ENCODE peak calls at places on chromosomes 2 and 18, in ten cellular contexts. L is fibroblast of the conjunctiva; S is skeletal muscle cell; D is ovary; F is AG04449; Z is activated effector memory CD4-positive, alpha-beta T cell treated with Interleukin-2 at 50 U/mL for 16 hours; N is RWPE1; T is EH; K is CD8-positive, alpha-beta memory T cell; B is lower lobe of right lung. P is an unnamed sample.

GRCh38 chr2:124027182-124027581 is 2.1 kb downstream of the CNTNAP5 start:
- DNase-seq in T (peak), B (no peak), Z (no peak), F (no peak), N (peak), S (no peak), D (no peak), L (peak), K (no peak), P (no peak)

GRCh38 chr2:216404010-216404618 is 8.2 kb upstream of the SMARCAL1 start:
- DNase-seq in L (peak), N (peak), F (no peak), S (no peak), D (no peak), B (no peak), T (peak), K (peak), Z (peak), P (peak)

GRCh38 chr18:30361864-30362540 is 680.5 kb downstream of the DSC3 start:
- DNase-seq in F (no peak), Z (no peak), T (no peak), N (no peak), L (no peak), S (no peak), K (no peak), B (no peak), D (no peak), P (no peak)

GRCh38 chr2:199792381-199792780 is 58.6 kb downstream of the FTCDNL1 start:
- DNase-seq in K (no peak), T (no peak), L (no peak), B (no peak), D (no peak), F (no peak), N (no peak), Z (no peak), S (no peak), P (no peak)

GRCh38 chr2:24399434-24400206 is 39.3 kb upstream of the ITSN2 start:
- DNase-seq in D (no peak), T (peak), F (no peak), S (no peak), Z (no peak), N (no peak), K (no peak), L (no peak), B (no peak), P (no peak)

GRCh38 chr2:63763336-63764056 is 78.2 kb upstream of the UGP2 start:
- DNase-seq in D (no peak), L (peak), F (peak), B (no peak), N (no peak), Z (no peak), T (peak), S (no peak), K (no peak), P (no peak)

GRCh38 chr2:113155331-113155730 is 18.4 kb upstream of the PSD4 start:
- DNase-seq in B (no peak), L (no peak), N (no peak), T (no peak), F (no peak), D (no peak), Z (no peak), S (no peak), K (no peak), P (no peak)

GRCh38 chr2:134250840-134251461 is 2.9 kb upstream of the MGAT5 start:
- DNase-seq in K (no peak), L (no peak), Z (no peak), T (no peak), S (no peak), F (no peak), N (no peak), B (no peak), D (no peak), P (no peak)

GRCh38 chr2:113225505-113226259 is 51.9 kb downstream of the PSD4 start:
- DNase-seq in S (no peak), N (no peak), D (no peak), L (no peak), B (no peak), T (no peak), Z (no peak), F (no peak), K (no peak), P (no peak)

GRCh38 chr18:35076556-35076955 is 35.3 kb downstream of the MAPRE2 start:
- DNase-seq in L (peak), K (no peak), F (peak), N (peak), Z (no peak), T (peak), B (no peak), D (no peak), S (no peak), P (no peak)

GRCh38 chr18:49447810-49448745 is 12.4 kb downstream of the DYM start:
- DNase-seq in K (peak), D (no peak), T (peak), L (peak), F (no peak), Z (no peak), N (peak), B (no peak), S (no peak), P (no peak)

GRCh38 chr18:33870059-33870458 is 292.0 kb downstream of the ASXL3 start:
- DNase-seq in Z (no peak), S (peak), K (no peak), N (no peak), D (no peak), F (no peak), B (no peak), T (no peak), L (no peak), P (no peak)

GRCh38 chr2:169528271-169528701 is 18.8 kb downstream of the KLHL41 start:
- DNase-seq in N (peak), D (peak), Z (peak), K (peak), B (peak), T (peak), S (no peak), L (peak), F (no peak), P (peak)

GRCh38 chr18:53909668-53910067 is 314.8 kb downstream of the MBD2 start:
- DNase-seq in F (no peak), K (no peak), T (peak), D (no peak), S (no peak), L (no peak), B (no peak), Z (no peak), N (no peak), P (no peak)

GRCh38 chr2:145123606-145124005 is 603.7 kb upstream of the ZEB2 start:
- DNase-seq in L (no peak), F (no peak), B (peak), T (peak), Z (no peak), K (no peak), D (peak), N (no peak), S (no peak), P (no peak)

GRCh38 chr2:168920504-168921157 is 19.5 kb downstream of the G6PC2 start:
- DNase-seq in S (no peak), L (no peak), Z (no peak), F (no peak), K (peak), D (no peak), B (no peak), T (peak), N (peak), P (no peak)

GRCh38 chr2:234286118-234286598 is 210.7 kb downstream of the ARL4C start:
- DNase-seq in K (no peak), T (peak), N (no peak), D (no peak), S (no peak), F (no peak), B (no peak), Z (no peak), L (no peak), P (no peak)

GRCh38 chr18:48946329-48946835 is 4.4 kb downstream of the SMAD7 start:
- DNase-seq in N (no peak), Z (no peak), D (no peak), K (no peak), S (no peak), L (no peak), B (no peak), T (peak), F (no peak), P (no peak)

GRCh38 chr18:58505181-58505580 is 123.7 kb downstream of the ALPK2 start:
- DNase-seq in L (no peak), F (no peak), D (no peak), B (no peak), N (no peak), S (no peak), K (peak), T (no peak), Z (peak), P (no peak)

GRCh38 chr2:96153291-96153713 is 8.1 kb upstream of the DUSP2 start:
- DNase-seq in L (no peak), S (no peak), K (no peak), D (no peak), N (no peak), Z (no peak), F (no peak), T (no peak), B (peak), P (no peak)